ENCODE peak calls at places on chromosomes 12 and 14, in five cellular contexts. One of them, this sample, is unnamed.

GRCh38 chr12:3251691-3252090 is 174.5 kb downstream of the TSPAN9 start:
- DNase-seq in breast epithelium: no peak
- DNase-seq in prostate gland: no peak
- DNase-seq in body of pancreas: no peak
- DNase-seq in A549: no peak
- DNase-seq in this sample: no peak

GRCh38 chr12:64475518-64475917 is 23.6 kb downstream of the TBK1 start:
- DNase-seq in breast epithelium: no peak
- DNase-seq in prostate gland: no peak
- DNase-seq in body of pancreas: no peak
- DNase-seq in A549: no peak
- DNase-seq in this sample: no peak

GRCh38 chr14:85165091-85165490 is 364.9 kb upstream of the FLRT2 start:
- DNase-seq in breast epithelium: no peak
- DNase-seq in prostate gland: no peak
- DNase-seq in body of pancreas: no peak
- DNase-seq in A549: peak
- DNase-seq in this sample: no peak

GRCh38 chr12:42281844-42282243 is 43.8 kb upstream of the YAF2 start:
- DNase-seq in breast epithelium: no peak
- DNase-seq in prostate gland: no peak
- DNase-seq in body of pancreas: no peak
- DNase-seq in A549: no peak
- DNase-seq in this sample: no peak

GRCh38 chr12:130831246-130831645 is 7.8 kb downstream of the STX2 start:
- DNase-seq in breast epithelium: no peak
- DNase-seq in prostate gland: no peak
- DNase-seq in body of pancreas: no peak
- DNase-seq in A549: no peak
- DNase-seq in this sample: peak

GRCh38 chr12:120015313-120015712 is 26.3 kb downstream of the BICDL1 start:
- DNase-seq in breast epithelium: no peak
- DNase-seq in prostate gland: no peak
- DNase-seq in body of pancreas: no peak
- DNase-seq in A549: no peak
- DNase-seq in this sample: no peak

GRCh38 chr12:128021561-128021960 is 245.4 kb upstream of the TMEM132C start:
- DNase-seq in breast epithelium: no peak
- DNase-seq in prostate gland: no peak
- DNase-seq in body of pancreas: no peak
- DNase-seq in A549: no peak
- DNase-seq in this sample: no peak

GRCh38 chr14:20683896-20684661 is at the start of gene RNASE4:
- DNase-seq in breast epithelium: peak
- DNase-seq in prostate gland: peak
- DNase-seq in body of pancreas: peak
- DNase-seq in A549: peak
- DNase-seq in this sample: peak

GRCh38 chr14:104148433-104149277 is 10.3 kb downstream of the KIF26A start:
- DNase-seq in breast epithelium: no peak
- DNase-seq in prostate gland: no peak
- DNase-seq in body of pancreas: no peak
- DNase-seq in A549: no peak
- DNase-seq in this sample: no peak

GRCh38 chr12:14272954-14273910 is 92.2 kb upstream of the ATF7IP start:
- DNase-seq in breast epithelium: no peak
- DNase-seq in prostate gland: peak
- DNase-seq in body of pancreas: no peak
- DNase-seq in A549: no peak
- DNase-seq in this sample: no peak
- TF ChIP-seq POLR2A in breast epithelium: no peak
- TF ChIP-seq POLR2A in prostate gland: no peak
- TF ChIP-seq POLR2A in body of pancreas: no peak
- TF ChIP-seq POLR2A in A549: no peak
- TF ChIP-seq POLR2A in this sample: no peak

GRCh38 chr12:54678131-54678530 is 30.0 kb upstream of the DCD start:
- DNase-seq in breast epithelium: no peak
- DNase-seq in prostate gland: no peak
- DNase-seq in body of pancreas: no peak
- DNase-seq in A549: no peak
- DNase-seq in this sample: no peak
- TF ChIP-seq POLR2A in breast epithelium: no peak
- TF ChIP-seq POLR2A in prostate gland: no peak
- TF ChIP-seq POLR2A in body of pancreas: no peak
- TF ChIP-seq POLR2A in A549: no peak
- TF ChIP-seq POLR2A in this sample: no peak

GRCh38 chr12:48788852-48789775 is at the start of gene ADCY6:
- DNase-seq in breast epithelium: peak
- DNase-seq in prostate gland: peak
- DNase-seq in body of pancreas: peak
- DNase-seq in A549: peak
- DNase-seq in this sample: peak
- TF ChIP-seq POLR2A in breast epithelium: no peak
- TF ChIP-seq POLR2A in prostate gland: no peak
- TF ChIP-seq POLR2A in body of pancreas: peak
- TF ChIP-seq POLR2A in A549: peak
- TF ChIP-seq POLR2A in this sample: no peak

DNA sequence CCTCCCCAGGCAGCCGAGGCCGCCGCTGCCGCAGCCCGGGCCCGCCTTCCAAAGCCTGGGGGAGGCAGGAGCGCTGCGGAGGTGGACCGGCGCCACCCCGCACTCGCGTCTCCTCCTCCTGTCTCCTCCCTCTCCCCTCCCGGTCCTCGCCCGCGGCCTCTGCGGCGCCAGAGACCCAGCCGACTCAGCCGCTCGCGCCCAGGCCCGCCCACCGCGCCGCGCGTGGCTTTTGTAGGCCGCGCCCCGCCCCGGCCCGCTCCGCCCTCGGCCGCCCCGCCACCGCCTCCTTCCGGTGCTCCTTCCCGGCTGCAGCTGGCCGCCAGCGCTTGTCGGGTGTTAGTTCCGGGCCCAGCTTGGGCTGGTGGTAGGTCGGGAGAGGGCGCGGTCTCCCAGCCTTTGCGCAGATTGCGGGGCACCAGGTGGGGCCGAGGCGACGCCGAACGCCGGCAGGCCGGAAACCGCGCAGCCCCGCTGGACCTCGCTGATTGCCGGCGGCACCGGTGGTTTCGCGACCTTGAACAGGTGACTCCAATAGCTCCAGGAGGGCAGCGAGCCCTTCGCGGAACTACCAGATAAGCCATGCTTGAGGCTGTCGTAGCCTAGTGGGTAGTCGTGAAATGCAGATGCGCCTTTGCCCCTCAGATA is at the start of gene CAPRIN2:
- DNase-seq in breast epithelium: peak
- DNase-seq in prostate gland: peak
- DNase-seq in body of pancreas: peak
- DNase-seq in A549: peak
- DNase-seq in this sample: peak
- TF ChIP-seq POLR2A in breast epithelium: peak
- TF ChIP-seq POLR2A in prostate gland: peak
- TF ChIP-seq POLR2A in body of pancreas: peak
- TF ChIP-seq POLR2A in A549: peak
- TF ChIP-seq POLR2A in this sample: no peak

GRCh38 chr12:7176595-7176994 is 12.9 kb upstream of the PEX5 start:
- DNase-seq in breast epithelium: no peak
- DNase-seq in prostate gland: no peak
- DNase-seq in body of pancreas: no peak
- DNase-seq in A549: no peak
- DNase-seq in this sample: no peak

GRCh38 chr12:7171854-7172253 is 17.6 kb upstream of the PEX5 start:
- DNase-seq in breast epithelium: no peak
- DNase-seq in prostate gland: no peak
- DNase-seq in body of pancreas: no peak
- DNase-seq in A549: no peak
- DNase-seq in this sample: no peak

GRCh38 chr12:7178481-7178880 is 11.0 kb upstream of the PEX5 start:
- DNase-seq in breast epithelium: no peak
- DNase-seq in prostate gland: no peak
- DNase-seq in body of pancreas: no peak
- DNase-seq in A549: no peak
- DNase-seq in this sample: no peak

GRCh38 chr12:7180685-7181084 is 8.8 kb upstream of the PEX5 start:
- DNase-seq in breast epithelium: no peak
- DNase-seq in prostate gland: no peak
- DNase-seq in body of pancreas: no peak
- DNase-seq in A549: no peak
- DNase-seq in this sample: no peak

DNA sequence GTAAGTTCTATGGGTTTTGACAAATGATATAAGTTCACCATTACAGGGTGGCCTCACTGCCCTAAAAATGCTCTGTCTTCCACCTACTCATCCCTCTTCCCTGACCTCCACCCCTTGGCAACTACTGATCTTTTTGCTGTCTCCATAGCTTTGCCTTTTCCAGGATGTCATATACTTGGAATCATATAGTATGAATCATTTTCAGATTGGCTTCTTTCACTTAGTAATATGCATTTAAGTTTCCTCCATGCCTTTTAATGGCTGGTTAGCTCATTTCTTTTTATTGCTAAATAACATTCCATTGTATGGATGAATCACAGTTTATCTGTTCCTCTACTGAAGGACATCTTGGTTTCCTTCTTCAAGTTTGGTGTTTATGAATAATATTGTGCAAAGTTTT is 14.0 kb upstream of the PEX5 start:
- DNase-seq in breast epithelium: no peak
- DNase-seq in prostate gland: no peak
- DNase-seq in body of pancreas: no peak
- DNase-seq in A549: no peak
- DNase-seq in this sample: no peak
- TF ChIP-seq POLR2A in breast epithelium: no peak
- TF ChIP-seq POLR2A in prostate gland: no peak
- TF ChIP-seq POLR2A in body of pancreas: no peak
- TF ChIP-seq POLR2A in A549: no peak
- TF ChIP-seq POLR2A in this sample: no peak

GRCh38 chr14:74492413-74493342 is at the start of gene NPC2:
- DNase-seq in breast epithelium: no peak
- DNase-seq in prostate gland: no peak
- DNase-seq in body of pancreas: no peak
- DNase-seq in A549: no peak
- DNase-seq in this sample: no peak
- TF ChIP-seq POLR2A in breast epithelium: peak
- TF ChIP-seq POLR2A in prostate gland: peak
- TF ChIP-seq POLR2A in body of pancreas: peak
- TF ChIP-seq POLR2A in A549: peak
- TF ChIP-seq POLR2A in this sample: no peak

This sample was measured in lower leg skin.